ENCODE peak calls at places on chromosomes 1 and 21, in four cellular contexts. One of them, this sample, is unnamed.

GRCh38 chr1:52424238-52424637 is 19.8 kb downstream of the PRPF38A start:
- DNase-seq in IMR-90: peak
- DNase-seq in K562: no peak
- DNase-seq in GM12878: no peak
- DNase-seq in this sample: peak

GRCh38 chr1:215146252-215146975 is 63.9 kb downstream of the KCNK2 start:
- DNase-seq in IMR-90: peak
- DNase-seq in K562: no peak
- DNase-seq in GM12878: no peak
- DNase-seq in this sample: peak

GRCh38 chr1:199723557-199723956 is 304.0 kb upstream of the NR5A2 start:
- DNase-seq in IMR-90: peak
- DNase-seq in K562: no peak
- DNase-seq in GM12878: no peak
- DNase-seq in this sample: peak

GRCh38 chr1:23557471-23558124 is 1.7 kb downstream of the ID3 start:
- DNase-seq in IMR-90: peak
- DNase-seq in K562: no peak
- DNase-seq in GM12878: no peak
- DNase-seq in this sample: peak

GRCh38 chr1:241622708-241623107 is 17.5 kb downstream of the CHML start:
- DNase-seq in IMR-90: no peak
- DNase-seq in K562: no peak
- DNase-seq in GM12878: no peak
- DNase-seq in this sample: no peak

GRCh38 chr1:22077728-22078127 is 25.2 kb downstream of the CDC42 start:
- DNase-seq in IMR-90: peak
- DNase-seq in K562: no peak
- DNase-seq in GM12878: no peak
- DNase-seq in this sample: no peak

GRCh38 chr1:2103266-2103900 is 53.2 kb downstream of the PRKCZ start:
- DNase-seq in IMR-90: no peak
- DNase-seq in K562: no peak
- DNase-seq in GM12878: no peak
- DNase-seq in this sample: no peak

GRCh38 chr21:36859744-36860501 is 106.5 kb downstream of the HLCS start:
- DNase-seq in IMR-90: peak
- DNase-seq in K562: peak
- DNase-seq in GM12878: no peak
- DNase-seq in this sample: peak

GRCh38 chr1:182877842-182878241 is 38.7 kb downstream of the DHX9 start:
- DNase-seq in IMR-90: no peak
- DNase-seq in K562: no peak
- DNase-seq in GM12878: no peak
- DNase-seq in this sample: no peak

GRCh38 chr1:115459161-115459560 is 121.1 kb upstream of the NGF start:
- DNase-seq in IMR-90: no peak
- DNase-seq in K562: no peak
- DNase-seq in GM12878: no peak
- DNase-seq in this sample: no peak

GRCh38 chr1:167083066-167083682 is 7.0 kb downstream of the GPA33 start:
- DNase-seq in IMR-90: no peak
- DNase-seq in K562: no peak
- DNase-seq in GM12878: no peak
- DNase-seq in this sample: no peak

GRCh38 chr1:235867903-235868469 is 1.3 kb upstream of the LYST start:
- DNase-seq in IMR-90: no peak
- DNase-seq in K562: no peak
- DNase-seq in GM12878: no peak
- DNase-seq in this sample: no peak

GRCh38 chr1:222994506-222995229 is 148.4 kb downstream of the TLR5 start:
- DNase-seq in IMR-90: peak
- DNase-seq in K562: no peak
- DNase-seq in GM12878: no peak
- DNase-seq in this sample: peak

DNA sequence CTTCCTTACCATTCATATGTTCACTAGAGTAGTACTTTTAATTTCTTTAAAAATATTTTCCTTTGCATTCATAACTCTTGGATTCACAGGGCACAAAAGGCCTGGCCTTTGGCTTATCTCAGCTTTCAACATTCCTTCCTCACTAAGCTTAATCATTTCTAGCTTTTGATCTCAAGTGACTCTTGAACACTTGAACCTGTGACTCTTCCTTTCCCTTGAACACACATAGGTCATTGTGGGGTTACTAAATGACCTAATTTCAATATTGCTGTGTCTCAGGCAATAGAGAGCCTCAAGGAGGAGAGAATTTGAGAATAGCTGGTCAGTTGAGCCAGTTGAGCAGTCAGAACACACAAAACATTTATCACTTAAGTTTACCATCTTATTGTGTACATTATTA is 49.9 kb downstream of the COL11A1 start:
- DNase-seq in IMR-90: no peak
- DNase-seq in K562: no peak
- DNase-seq in GM12878: no peak
- DNase-seq in this sample: no peak
- TF ChIP-seq FOS in IMR-90: no peak
- TF ChIP-seq FOS in K562: no peak
- TF ChIP-seq FOS in GM12878: no peak
- TF ChIP-seq FOS in this sample: no peak

DNA sequence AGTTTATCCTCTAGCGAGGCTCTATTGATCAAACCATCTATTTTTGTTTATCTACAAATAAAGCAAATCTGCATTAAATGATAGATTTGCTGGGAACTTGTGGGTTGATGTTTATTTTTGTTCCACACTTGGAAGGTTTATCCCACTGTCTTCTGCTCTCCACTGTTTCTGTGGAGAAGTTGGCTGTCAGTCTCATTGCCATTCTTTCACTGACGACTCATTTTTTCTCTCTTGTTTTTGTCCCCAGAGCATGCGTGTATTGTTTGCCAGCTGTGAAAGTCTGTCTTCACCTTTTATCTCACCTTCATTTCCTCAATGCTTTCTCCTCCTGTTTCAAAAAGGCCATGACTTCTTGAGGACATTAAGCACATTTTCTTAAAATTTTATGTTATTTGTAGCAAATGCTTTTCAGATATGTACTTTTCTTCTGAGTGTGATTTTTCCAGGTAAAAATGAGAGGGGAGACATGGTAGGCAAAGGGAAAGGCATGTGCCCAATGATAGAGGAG is 52.4 kb downstream of the INAVA start:
- DNase-seq in IMR-90: no peak
- DNase-seq in K562: no peak
- DNase-seq in GM12878: no peak
- DNase-seq in this sample: no peak
- TF ChIP-seq FOS in IMR-90: no peak
- TF ChIP-seq FOS in K562: no peak
- TF ChIP-seq FOS in GM12878: no peak
- TF ChIP-seq FOS in this sample: no peak

GRCh38 chr1:243742814-243743213 is 107.2 kb downstream of the AKT3 start:
- DNase-seq in IMR-90: peak
- DNase-seq in K562: no peak
- DNase-seq in GM12878: no peak
- DNase-seq in this sample: peak
- TF ChIP-seq FOS in IMR-90: peak
- TF ChIP-seq FOS in K562: no peak
- TF ChIP-seq FOS in GM12878: no peak
- TF ChIP-seq FOS in this sample: peak

GRCh38 chr21:33211732-33212131 is 18.0 kb upstream of the IFNAR2 start:
- DNase-seq in IMR-90: no peak
- DNase-seq in K562: no peak
- DNase-seq in GM12878: no peak
- DNase-seq in this sample: no peak
- TF ChIP-seq FOS in IMR-90: no peak
- TF ChIP-seq FOS in K562: no peak
- TF ChIP-seq FOS in GM12878: no peak
- TF ChIP-seq FOS in this sample: no peak

GRCh38 chr1:29920316-29920715 is 684.0 kb downstream of the PTPRU start:
- DNase-seq in IMR-90: no peak
- DNase-seq in K562: no peak
- DNase-seq in GM12878: no peak
- DNase-seq in this sample: no peak
- TF ChIP-seq FOS in IMR-90: no peak
- TF ChIP-seq FOS in K562: no peak
- TF ChIP-seq FOS in GM12878: no peak
- TF ChIP-seq FOS in this sample: no peak